ENCODE peak calls at places on chromosome 13, in nine cellular contexts. D, X, O, J, C, V, G, Q and P are unnamed samples.

GRCh38 chr13:110108348-110109139 is 198.4 kb downstream of the COL4A1 start:
- DNase-seq in J (no peak), Q (no peak), V (peak), G (peak), O (peak), C (no peak), X (no peak), D (peak), P (peak)

GRCh38 chr13:39600766-39601165 is 2.2 kb downstream of the LHFPL6 start:
- DNase-seq in V (no peak), C (no peak), O (no peak), J (no peak), Q (no peak), D (no peak), G (no peak), X (no peak), P (no peak)

GRCh38 chr13:110228936-110229904 is 77.7 kb downstream of the COL4A1 start:
- DNase-seq in J (no peak), C (no peak), D (no peak), Q (no peak), G (no peak), V (no peak), O (no peak), X (no peak), P (no peak)

GRCh38 chr13:113851826-113852535 is 11.9 kb downstream of the GAS6 start:
- DNase-seq in G (no peak), O (no peak), J (no peak), D (no peak), C (no peak), V (no peak), Q (no peak), X (no peak), P (no peak)

GRCh38 chr13:51895906-51896888 is 34.4 kb downstream of the CCDC70 start:
- DNase-seq in D (peak), V (peak), J (peak), Q (peak), C (peak), G (peak), X (no peak), O (peak), P (peak)

GRCh38 chr13:98486412-98486811 is 90.5 kb downstream of the STK24 start:
- DNase-seq in Q (no peak), O (no peak), G (no peak), D (no peak), V (no peak), X (no peak), J (no peak), C (no peak), P (no peak)

GRCh38 chr13:84658881-84659661 is 776.8 kb upstream of the SLITRK1 start:
- DNase-seq in G (no peak), O (no peak), C (no peak), D (no peak), V (no peak), J (no peak), X (no peak), Q (no peak), P (no peak)

GRCh38 chr13:67148219-67148583 is 81.9 kb downstream of the PCDH9 start:
- DNase-seq in G (no peak), D (no peak), X (no peak), C (no peak), J (no peak), V (no peak), Q (no peak), O (peak), P (no peak)

GRCh38 chr13:61358599-61358998 is 57.0 kb downstream of the PCDH20 start:
- DNase-seq in X (no peak), J (no peak), Q (no peak), G (no peak), C (no peak), D (no peak), V (peak), O (no peak), P (no peak)